ENCODE peak calls at places on chromosomes 12 and 14, in four cellular contexts. One of them, this sample, is unnamed.

GRCh38 chr12:130405332-130405731 is 67.6 kb downstream of the PIWIL1 start:
- DNase-seq in tibial nerve: no peak
- DNase-seq in astrocyte of the cerebellum: no peak
- DNase-seq in choroid plexus epithelial cell: no peak
- DNase-seq in this sample: no peak

GRCh38 chr12:126747530-126748149 is 1519.3 kb upstream of the TMEM132C start:
- DNase-seq in tibial nerve: no peak
- DNase-seq in choroid plexus epithelial cell: no peak
- DNase-seq in astrocyte of the cerebellum: no peak
- DNase-seq in this sample: no peak

GRCh38 chr14:105331575-105332351 is 17.2 kb downstream of the PACS2 start:
- DNase-seq in choroid plexus epithelial cell: no peak
- DNase-seq in astrocyte of the cerebellum: no peak
- DNase-seq in tibial nerve: no peak
- DNase-seq in this sample: no peak

GRCh38 chr12:113879658-113880057 is 86.5 kb downstream of the RBM19 start:
- DNase-seq in choroid plexus epithelial cell: no peak
- DNase-seq in tibial nerve: no peak
- DNase-seq in astrocyte of the cerebellum: no peak
- DNase-seq in this sample: no peak

GRCh38 chr14:57753821-57754220 is 112.1 kb downstream of the SLC35F4 start:
- DNase-seq in astrocyte of the cerebellum: no peak
- DNase-seq in choroid plexus epithelial cell: no peak
- DNase-seq in tibial nerve: no peak
- DNase-seq in this sample: no peak

GRCh38 chr14:24443053-24443683 is 592 bp upstream of the SDR39U1 start:
- DNase-seq in astrocyte of the cerebellum: no peak
- DNase-seq in choroid plexus epithelial cell: no peak
- DNase-seq in tibial nerve: no peak
- DNase-seq in this sample: no peak

GRCh38 chr12:14665354-14666348 is 30.7 kb downstream of the GUCY2C start:
- DNase-seq in astrocyte of the cerebellum: no peak
- DNase-seq in tibial nerve: no peak
- DNase-seq in choroid plexus epithelial cell: no peak
- DNase-seq in this sample: no peak

GRCh38 chr12:17079251-17079909 is 473.4 kb upstream of the LMO3 start:
- DNase-seq in astrocyte of the cerebellum: no peak
- DNase-seq in choroid plexus epithelial cell: no peak
- DNase-seq in tibial nerve: no peak
- DNase-seq in this sample: no peak

GRCh38 chr12:104733717-104734175 is 224.3 kb downstream of the SLC41A2 start:
- DNase-seq in choroid plexus epithelial cell: no peak
- DNase-seq in tibial nerve: no peak
- DNase-seq in astrocyte of the cerebellum: no peak
- DNase-seq in this sample: no peak

GRCh38 chr12:80909370-80909769 is 28.4 kb downstream of the LIN7A start:
- DNase-seq in choroid plexus epithelial cell: no peak
- DNase-seq in astrocyte of the cerebellum: no peak
- DNase-seq in tibial nerve: no peak
- DNase-seq in this sample: no peak

GRCh38 chr12:124567035-124567672 is at the start of gene NCOR2:
- DNase-seq in tibial nerve: no peak
- DNase-seq in choroid plexus epithelial cell: peak; percentile 31
- DNase-seq in astrocyte of the cerebellum: no peak
- DNase-seq in this sample: no peak

GRCh38 chr14:65864993-65865392 is 452.5 kb downstream of the FUT8 start:
- DNase-seq in astrocyte of the cerebellum: no peak
- DNase-seq in choroid plexus epithelial cell: no peak
- DNase-seq in tibial nerve: no peak
- DNase-seq in this sample: no peak
- H3K4me3 ChIP-seq in astrocyte of the cerebellum: no peak overlapping the region
- H3K4me3 ChIP-seq in choroid plexus epithelial cell: no peak overlapping the region
- H3K4me3 ChIP-seq in tibial nerve: no peak overlapping the region
- H3K4me3 ChIP-seq in this sample: no peak overlapping the region

DNA sequence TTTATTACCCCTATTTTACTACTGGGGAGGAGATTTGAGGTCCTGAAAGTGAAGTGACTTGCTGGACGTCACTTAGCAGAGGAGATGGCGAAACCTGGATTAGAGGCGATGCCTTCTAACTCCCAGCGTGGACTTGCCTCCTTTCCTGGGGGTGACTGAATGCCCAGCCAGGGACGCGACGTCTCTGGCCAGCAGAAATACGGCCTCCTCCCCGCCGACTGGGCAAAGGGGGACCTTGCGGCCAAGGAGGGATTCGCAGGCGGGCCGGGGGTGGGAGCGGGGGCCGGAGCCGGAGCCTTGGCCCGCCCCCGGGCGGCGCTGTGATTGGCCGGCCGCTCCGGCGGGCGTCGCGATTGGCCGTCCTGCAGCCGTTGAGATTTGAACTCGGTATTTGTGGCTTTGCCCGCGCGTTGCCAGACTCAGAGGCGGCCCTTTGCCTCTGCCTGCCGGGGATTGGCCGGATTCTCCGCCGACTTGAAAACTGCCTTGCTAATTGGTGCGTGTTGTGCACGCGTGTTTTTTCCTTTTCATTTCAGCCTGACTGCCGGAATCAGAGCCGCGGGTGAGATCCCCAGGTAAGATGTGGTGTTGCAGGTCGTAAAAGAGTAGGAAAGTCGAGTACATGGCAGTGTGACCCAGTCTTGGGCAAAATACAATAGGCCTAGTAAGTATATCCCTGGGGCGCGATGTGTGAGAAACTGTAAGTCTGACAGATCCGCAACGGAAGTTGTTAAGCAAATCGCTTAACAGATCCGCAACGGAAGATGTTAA is at the start of gene NCAPD2:
- DNase-seq in choroid plexus epithelial cell: peak; percentile 97
- DNase-seq in tibial nerve: peak; percentile 84
- DNase-seq in astrocyte of the cerebellum: peak; percentile 89
- DNase-seq in this sample: peak; percentile 56
- TF ChIP-seq CTCF in choroid plexus epithelial cell: peak; percentile 36
- TF ChIP-seq CTCF in tibial nerve: no peak
- TF ChIP-seq CTCF in astrocyte of the cerebellum: peak; percentile 17
- TF ChIP-seq CTCF in this sample: no peak

GRCh38 chr12:22229652-22230279 is 104.7 kb downstream of the ST8SIA1 start:
- DNase-seq in choroid plexus epithelial cell: peak; percentile 2
- DNase-seq in tibial nerve: no peak
- DNase-seq in astrocyte of the cerebellum: no peak
- DNase-seq in this sample: no peak

GRCh38 chr12:22228022-22228875 is 106.3 kb downstream of the ST8SIA1 start:
- DNase-seq in astrocyte of the cerebellum: no peak
- DNase-seq in tibial nerve: no peak
- DNase-seq in choroid plexus epithelial cell: no peak
- DNase-seq in this sample: no peak

GRCh38 chr12:22230280-22230794 is 104.2 kb downstream of the ST8SIA1 start:
- DNase-seq in choroid plexus epithelial cell: no peak
- DNase-seq in tibial nerve: no peak
- DNase-seq in astrocyte of the cerebellum: peak; percentile 11
- DNase-seq in this sample: no peak

GRCh38 chr12:22231836-22232235 is 102.7 kb downstream of the ST8SIA1 start:
- DNase-seq in choroid plexus epithelial cell: peak; percentile 4
- DNase-seq in tibial nerve: no peak
- DNase-seq in astrocyte of the cerebellum: no peak
- DNase-seq in this sample: no peak

DNA sequence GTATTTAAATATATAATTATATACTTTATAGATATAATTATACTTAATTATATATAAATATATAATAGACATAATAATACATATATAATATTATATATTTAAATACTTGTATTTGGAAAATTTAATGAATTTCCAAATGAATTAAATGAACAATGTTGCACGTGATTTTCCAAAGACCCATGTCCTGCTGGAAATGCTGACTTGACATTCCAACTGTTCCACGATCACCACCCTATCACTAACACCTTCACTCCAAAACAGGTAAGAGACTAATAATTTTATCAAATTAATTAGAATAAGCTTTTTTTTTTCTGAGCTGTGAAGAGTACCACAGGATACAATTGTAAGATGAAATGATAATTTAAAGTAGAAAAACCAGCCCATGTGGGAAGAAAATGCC is 103.4 kb downstream of the ST8SIA1 start:
- DNase-seq in choroid plexus epithelial cell: no peak
- DNase-seq in astrocyte of the cerebellum: no peak
- DNase-seq in tibial nerve: no peak
- DNase-seq in this sample: no peak
- H3K4me3 ChIP-seq in choroid plexus epithelial cell: no peak overlapping the region
- H3K4me3 ChIP-seq in astrocyte of the cerebellum: no peak overlapping the region
- H3K4me3 ChIP-seq in tibial nerve: no peak overlapping the region
- H3K4me3 ChIP-seq in this sample: no peak overlapping the region

DNA sequence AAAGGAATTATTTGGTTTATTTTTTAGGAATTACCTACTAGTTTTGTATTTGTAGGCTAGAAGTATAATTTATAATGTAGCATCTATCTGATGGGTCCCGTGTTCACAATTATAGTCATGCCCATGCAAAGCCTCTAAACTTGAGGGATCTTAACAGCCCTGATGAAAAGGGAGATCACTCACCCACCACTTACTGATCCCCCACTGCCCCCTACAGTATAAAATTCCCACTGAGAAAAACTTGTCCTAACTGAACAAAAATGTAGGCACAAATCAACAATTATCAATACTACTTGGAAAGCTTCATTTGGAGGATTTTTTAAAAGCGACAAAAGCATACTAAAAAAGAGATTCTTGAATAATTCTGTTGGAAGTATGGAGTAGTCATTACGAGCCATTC is 21.0 kb downstream of the WIF1 start:
- DNase-seq in tibial nerve: no peak
- DNase-seq in astrocyte of the cerebellum: no peak
- DNase-seq in choroid plexus epithelial cell: peak; percentile 30
- DNase-seq in this sample: no peak
- TF ChIP-seq CTCF in tibial nerve: no peak
- TF ChIP-seq CTCF in astrocyte of the cerebellum: peak; percentile 34
- TF ChIP-seq CTCF in choroid plexus epithelial cell: peak; percentile 39
- TF ChIP-seq CTCF in this sample: peak; percentile 60

GRCh38 chr14:70856851-70857498 is 47.7 kb upstream of the MAP3K9 start:
- DNase-seq in astrocyte of the cerebellum: peak; percentile 89
- DNase-seq in tibial nerve: no peak
- DNase-seq in choroid plexus epithelial cell: peak; percentile 88
- DNase-seq in this sample: no peak
- H3K4me3 ChIP-seq in astrocyte of the cerebellum: no peak overlapping the region
- H3K4me3 ChIP-seq in tibial nerve: no peak overlapping the region
- H3K4me3 ChIP-seq in choroid plexus epithelial cell: no peak overlapping the region
- H3K4me3 ChIP-seq in this sample: no peak overlapping the region

GRCh38 chr12:52141306-52141705 is 50.5 kb downstream of the KRT80 start:
- DNase-seq in tibial nerve: no peak
- DNase-seq in choroid plexus epithelial cell: no peak
- DNase-seq in astrocyte of the cerebellum: no peak
- DNase-seq in this sample: no peak
- TF ChIP-seq CTCF in tibial nerve: no peak
- TF ChIP-seq CTCF in choroid plexus epithelial cell: peak; percentile 32
- TF ChIP-seq CTCF in astrocyte of the cerebellum: no peak
- TF ChIP-seq CTCF in this sample: no peak

GRCh38 chr12:69758105-69758504 is 19.4 kb downstream of the RAB3IP start:
- DNase-seq in tibial nerve: no peak
- DNase-seq in choroid plexus epithelial cell: no peak
- DNase-seq in astrocyte of the cerebellum: no peak
- DNase-seq in this sample: no peak

GRCh38 chr12:69751476-69751875 is 12.8 kb downstream of the RAB3IP start:
- DNase-seq in astrocyte of the cerebellum: no peak
- DNase-seq in choroid plexus epithelial cell: no peak
- DNase-seq in tibial nerve: no peak
- DNase-seq in this sample: no peak

GRCh38 chr12:69755302-69755701 is 16.6 kb downstream of the RAB3IP start:
- DNase-seq in tibial nerve: no peak
- DNase-seq in astrocyte of the cerebellum: no peak
- DNase-seq in choroid plexus epithelial cell: no peak
- DNase-seq in this sample: no peak

DNA sequence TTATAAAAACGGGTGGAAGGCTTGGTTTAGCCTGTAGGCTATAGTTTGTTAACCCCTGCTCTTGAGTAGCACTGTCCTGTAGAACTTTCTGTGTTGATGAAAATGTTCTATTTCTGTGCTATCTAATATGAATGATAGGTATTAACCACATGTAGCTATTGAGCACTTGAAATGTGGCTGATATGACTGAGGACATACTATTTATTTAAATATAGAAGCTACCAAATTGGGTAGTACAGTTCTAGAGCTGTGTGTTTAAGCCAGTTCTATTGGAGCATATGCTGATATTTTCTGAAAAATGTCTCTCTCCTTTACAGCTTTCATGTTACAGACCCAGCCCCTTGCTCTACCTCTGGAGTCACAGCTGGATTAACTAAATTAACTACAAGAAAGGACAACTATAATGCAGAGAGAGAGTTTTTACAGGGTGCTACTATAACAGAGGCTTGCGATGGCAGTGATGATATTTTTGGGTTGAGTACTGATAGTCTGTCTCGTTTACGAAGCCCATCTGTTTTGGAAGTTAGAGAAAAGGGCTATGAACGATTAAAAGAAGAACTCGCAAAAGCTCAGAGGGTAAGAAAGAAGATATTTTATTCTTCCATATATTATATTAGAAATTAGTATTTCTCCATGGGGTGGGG is 17.6 kb downstream of the RAB3IP start:
- DNase-seq in choroid plexus epithelial cell: no peak
- DNase-seq in tibial nerve: no peak
- DNase-seq in astrocyte of the cerebellum: no peak
- DNase-seq in this sample: no peak
- H3K4me3 ChIP-seq in choroid plexus epithelial cell: no peak overlapping the region
- H3K4me3 ChIP-seq in tibial nerve: no peak overlapping the region
- H3K4me3 ChIP-seq in astrocyte of the cerebellum: no peak overlapping the region
- H3K4me3 ChIP-seq in this sample: no peak overlapping the region

GRCh38 chr14:101737414-101738367 is 23.8 kb upstream of the PPP2R5C start:
- DNase-seq in astrocyte of the cerebellum: no peak
- DNase-seq in tibial nerve: no peak
- DNase-seq in choroid plexus epithelial cell: no peak
- DNase-seq in this sample: no peak
- TF ChIP-seq CTCF in astrocyte of the cerebellum: no peak
- TF ChIP-seq CTCF in tibial nerve: no peak
- TF ChIP-seq CTCF in choroid plexus epithelial cell: peak; percentile 24
- TF ChIP-seq CTCF in this sample: peak; percentile 21